ENCODE peak calls at places on chromosomes 5 and 9, in four cellular contexts. Y is GM12891; X is activated CD4-positive, alpha-beta T cell treated with anti-CD3 and anti-CD28 coated beads, Interleukin-2, amount 10 ng/mL, durations not matched to agents 24 days and 14 days; W is endothelial cell. N is an unnamed sample.

GRCh38 chr9:127555830-127556820 is 56.0 kb upstream of the STXBP1 start:
- DNase-seq in Y (no peak), X (peak; percentile 92), W (no peak), N (no peak)

GRCh38 chr5:163104496-163104895 is 332.9 kb upstream of the CCNG1 start:
- DNase-seq in Y (no peak), X (no peak), W (peak; percentile 44), N (no peak)

GRCh38 chr9:3928590-3928989 is 371.3 kb downstream of the GLIS3 start:
- DNase-seq in Y (no peak), X (no peak), W (no peak), N (no peak)

GRCh38 chr9:96486351-96487029 is 36.5 kb downstream of the HABP4 start:
- DNase-seq in Y (no peak), X (no peak), W (no peak), N (no peak)

GRCh38 chr5:76406567-76407155 is 3.6 kb downstream of the IQGAP2 start:
- DNase-seq in Y (no peak), X (no peak), W (no peak), N (no peak)

GRCh38 chr9:25261445-25261844 is 416.8 kb downstream of the TUSC1 start:
- DNase-seq in Y (no peak), X (no peak), W (no peak), N (no peak)

GRCh38 chr5:129392681-129393080 is 67.4 kb upstream of the ADAMTS19 start:
- DNase-seq in Y (no peak), X (no peak), W (no peak), N (no peak)

GRCh38 chr9:4048441-4048840 is 251.4 kb downstream of the GLIS3 start:
- DNase-seq in Y (no peak), X (no peak), W (no peak), N (no peak)

GRCh38 chr5:122772446-122772845 is 2.4 kb upstream of the SNX2 start:
- DNase-seq in Y (no peak), X (no peak), W (no peak), N (no peak)

GRCh38 chr5:171893290-171893890 is 107.8 kb downstream of the SMIM23 start:
- DNase-seq in Y (no peak), X (no peak), W (no peak), N (no peak)

GRCh38 chr5:61447780-61448495 is 115.9 kb downstream of the ZSWIM6 start:
- DNase-seq in Y (no peak), X (no peak), W (no peak), N (no peak)

GRCh38 chr5:151345808-151346478 is 1.4 kb downstream of the SLC36A2 start:
- DNase-seq in Y (no peak), X (no peak), W (no peak), N (no peak)

GRCh38 chr5:128341056-128341455 is 197.0 kb downstream of the FBN2 start:
- DNase-seq in Y (no peak), X (no peak), W (no peak), N (no peak)

GRCh38 chr9:1938675-1939170 is 76.4 kb upstream of the SMARCA2 start:
- DNase-seq in Y (peak; percentile 17), X (no peak), W (no peak), N (no peak)

GRCh38 chr9:110802416-110803035 is 133.9 kb downstream of the MUSK start:
- DNase-seq in Y (no peak), X (no peak), W (no peak), N (no peak)

GRCh38 chr5:78331523-78332080 is 28.8 kb upstream of the SCAMP1 start:
- DNase-seq in Y (no peak), X (no peak), W (no peak), N (no peak)

GRCh38 chr5:31783246-31783645 is 144.3 kb downstream of the PDZD2 start:
- DNase-seq in Y (no peak), X (no peak), W (no peak), N (no peak)

GRCh38 chr9:116855881-116856662 is 169.0 kb downstream of the TRIM32 start:
- DNase-seq in Y (no peak), X (no peak), W (no peak), N (no peak)

GRCh38 chr5:95712347-95712958 is 18.7 kb upstream of the RHOBTB3 start:
- DNase-seq in Y (no peak), X (no peak), W (no peak), N (no peak)

GRCh38 chr5:14256756-14257393 is 113.7 kb downstream of the TRIO start:
- DNase-seq in Y (no peak), X (no peak), W (no peak), N (no peak)

GRCh38 chr9:7196467-7196866 is 438.7 kb downstream of the KDM4C start:
- DNase-seq in Y (no peak), X (no peak), W (no peak), N (no peak)

GRCh38 chr9:129822825-129823162 is 1.1 kb downstream of the TOR1A start:
- DNase-seq in Y (no peak), X (no peak), W (no peak), N (no peak)

GRCh38 chr5:36944607-36945225 is 68.1 kb downstream of the NIPBL start:
- DNase-seq in Y (no peak), X (no peak), W (no peak), N (no peak)

GRCh38 chr9:3740690-3741419 is 215.1 kb upstream of the RFX3 start:
- DNase-seq in Y (no peak), X (no peak), W (no peak), N (no peak)

GRCh38 chr5:150242495-150242894 is 47.1 kb downstream of the CAMK2A start:
- DNase-seq in Y (no peak), X (no peak), W (no peak), N (no peak)

GRCh38 chr5:75510417-75510835 is 1.0 kb downstream of the CERT1 start:
- DNase-seq in Y (no peak), X (peak; percentile 76), W (no peak), N (no peak)

GRCh38 chr9:8651830-8652229 is 852.3 kb upstream of the DMAC1 start:
- DNase-seq in Y (no peak), X (no peak), W (no peak), N (no peak)

GRCh38 chr9:35740243-35740642 is 7.8 kb downstream of the CREB3 start:
- DNase-seq in Y (no peak), X (no peak), W (no peak), N (no peak)

GRCh38 chr5:168341178-168341577 is 49.7 kb downstream of the WWC1 start:
- DNase-seq in Y (no peak), X (no peak), W (no peak), N (no peak)

GRCh38 chr5:134446938-134447337 is 35.3 kb upstream of the CDKN2AIPNL start:
- DNase-seq in Y (no peak), X (no peak), W (no peak), N (no peak)

GRCh38 chr5:168962323-168962722 is 338.6 kb downstream of the SLIT3 start:
- DNase-seq in Y (no peak), X (no peak), W (no peak), N (no peak)

GRCh38 chr5:148830220-148830619 is 3.8 kb downstream of the ADRB2 start:
- DNase-seq in Y (no peak), X (no peak), W (no peak), N (no peak)

GRCh38 chr5:157559301-157559700 is 16.3 kb downstream of the ADAM19 start:
- DNase-seq in Y (no peak), X (no peak), W (no peak), N (no peak)

N was measured in GM19239.